ENCODE peak calls at places on chromosomes 7 and 10, in six cellular contexts. M, R, F, E, P and N are unnamed samples.

GRCh38 chr10:97498841-97499560 is at the start of gene UBTD1:
- DNase-seq in M (peak; percentile 10), R (no peak), F (peak; percentile 79), E (peak; percentile 65), P (no peak), N (peak; percentile 29)

GRCh38 chr7:17849504-17849903 is 90.8 kb downstream of the SNX13 start:
- DNase-seq in M (no peak), R (no peak), F (peak; percentile 40), E (no peak), P (no peak), N (peak; percentile 25)

GRCh38 chr7:16813232-16813616 is 8.4 kb upstream of the AGR2 start:
- DNase-seq in M (no peak), R (no peak), F (no peak), E (no peak), P (no peak), N (no peak)

GRCh38 chr7:32890010-32890552 is 1.5 kb downstream of the KBTBD2 start:
- DNase-seq in M (no peak), R (no peak), F (peak; percentile 61), E (no peak), P (no peak), N (no peak)

GRCh38 chr10:3401491-3401938 is 228.9 kb upstream of the PITRM1 start:
- DNase-seq in M (no peak), R (no peak), F (peak; percentile 23), E (no peak), P (no peak), N (no peak)

GRCh38 chr10:70880077-70880534 is 8.3 kb downstream of the PCBD1 start:
- DNase-seq in M (peak; percentile 45), R (peak; percentile 65), F (peak; percentile 82), E (peak; percentile 75), P (peak; percentile 54), N (peak; percentile 42)

GRCh38 chr10:86684305-86684704 is 16.0 kb downstream of the LDB3 start:
- DNase-seq in M (no peak), R (no peak), F (peak; percentile 20), E (peak; percentile 80), P (peak; percentile 47), N (no peak)

GRCh38 chr7:37047260-37047659 is 323.0 kb upstream of the AOAH start:
- DNase-seq in M (no peak), R (no peak), F (no peak), E (no peak), P (no peak), N (no peak)

GRCh38 chr10:72322280-72323058 is 32.2 kb downstream of the DNAJB12 start:
- DNase-seq in M (no peak), R (no peak), F (no peak), E (no peak), P (no peak), N (peak; percentile 97)

GRCh38 chr10:124174071-124174566 is 80.7 kb upstream of the CHST15 start:
- DNase-seq in M (no peak), R (no peak), F (no peak), E (no peak), P (no peak), N (no peak)

GRCh38 chr10:78629773-78630172 is 439.0 kb upstream of the ZMIZ1 start:
- DNase-seq in M (no peak), R (no peak), F (no peak), E (no peak), P (no peak), N (no peak)

GRCh38 chr10:78630944-78631838 is 437.6 kb upstream of the ZMIZ1 start:
- DNase-seq in M (no peak), R (no peak), F (no peak), E (peak; percentile 37), P (no peak), N (no peak)

GRCh38 chr10:78634389-78634815 is 434.4 kb upstream of the ZMIZ1 start:
- DNase-seq in M (no peak), R (no peak), F (peak; percentile 59), E (no peak), P (no peak), N (no peak)

GRCh38 chr10:78639629-78640028 is 429.1 kb upstream of the ZMIZ1 start:
- DNase-seq in M (no peak), R (no peak), F (no peak), E (no peak), P (no peak), N (no peak)

DNA sequence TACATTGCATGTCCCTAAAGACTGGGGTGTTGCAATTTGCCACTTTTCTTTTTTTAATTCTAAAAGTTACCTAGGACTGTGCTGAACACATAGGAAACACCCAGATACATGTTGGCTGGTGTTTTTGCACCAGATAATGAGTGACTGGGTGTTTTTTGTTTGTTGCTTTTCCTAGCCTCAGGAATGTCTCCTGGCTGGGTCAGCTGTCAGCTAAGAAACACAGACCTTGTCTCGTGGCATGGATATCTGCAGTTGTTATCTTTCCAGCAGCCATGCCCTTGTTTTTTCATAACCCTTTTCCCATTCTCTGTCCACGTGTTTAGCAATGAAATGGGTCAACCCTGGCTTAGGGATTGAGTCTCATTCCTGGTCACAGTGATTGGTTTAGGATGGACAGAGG is 433.9 kb upstream of the ZMIZ1 start:
- DNase-seq in M (no peak), R (no peak), F (peak; percentile 14), E (no peak), P (no peak), N (no peak)
- H3K27me3 ChIP-seq in M (no peaks in the 10 kb centered on the region), R (no peaks in the 10 kb centered on the region), F (peaks cover 19% of the 10 kb centered on the region), E (no peaks in the 10 kb centered on the region), P (no peaks in the 10 kb centered on the region), N (no peaks in the 10 kb centered on the region)

GRCh38 chr7:77242535-77242934 is 42.9 kb upstream of the FGL2 start:
- DNase-seq in M (no peak), R (no peak), F (no peak), E (no peak), P (no peak), N (no peak)
- H3K27ac ChIP-seq in M (no peak overlapping the region), R (no peak overlapping the region), F (no peak overlapping the region), E (peak overlapping the region; percentile 9), P (no peak overlapping the region), N (no peak overlapping the region)

GRCh38 chr10:76467104-76467503 is 1035.7 kb downstream of the LRMDA start:
- DNase-seq in M (no peak), R (no peak), F (no peak), E (no peak), P (no peak), N (no peak)
- H3K4me1 ChIP-seq in M (no peaks in the 10 kb centered on the region), R (no peaks in the 10 kb centered on the region), F (no peaks in the 10 kb centered on the region), E (no peaks in the 10 kb centered on the region), P (no peaks in the 10 kb centered on the region), N (no peaks in the 10 kb centered on the region)

GRCh38 chr10:8296742-8297101 is 242.2 kb downstream of the GATA3 start:
- DNase-seq in M (no peak), R (no peak), F (no peak), E (no peak), P (no peak), N (no peak)
- H3K27me3 ChIP-seq in M (no peaks in the 10 kb centered on the region), R (no peaks in the 10 kb centered on the region), F (no peaks in the 10 kb centered on the region), E (peaks cover 12% of the 10 kb centered on the region), P (no peaks in the 10 kb centered on the region), N (no peaks in the 10 kb centered on the region)

DNA sequence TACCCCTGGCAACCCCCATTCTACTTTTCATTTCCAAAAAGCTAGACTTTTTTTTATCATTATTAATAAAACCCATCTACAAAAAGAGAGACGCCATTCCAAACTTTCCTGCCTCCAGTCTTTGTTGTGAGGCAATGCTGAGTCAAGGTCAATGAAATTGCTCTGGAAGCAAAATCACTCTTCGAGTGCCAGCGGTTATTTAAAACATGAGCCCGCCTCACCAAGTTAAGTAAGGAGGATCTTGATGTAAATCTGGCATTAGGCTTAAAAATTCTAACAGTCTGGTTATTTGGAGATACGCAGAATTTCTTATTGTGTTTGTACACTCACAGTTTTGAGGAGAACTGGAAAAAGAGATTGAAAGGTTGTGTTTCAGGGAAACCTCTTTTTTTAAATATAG is 1196.3 kb downstream of the TYW1 start:
- DNase-seq in M (no peak), R (no peak), F (no peak), E (no peak), P (no peak), N (no peak)
- H3K27ac ChIP-seq in M (no peak overlapping the region), R (no peak overlapping the region), F (no peak overlapping the region), E (no peak overlapping the region), P (no peak overlapping the region), N (no peak overlapping the region)

GRCh38 chr7:131621652-131622051 is 65.2 kb upstream of the PODXL start:
- DNase-seq in M (no peak), R (no peak), F (no peak), E (no peak), P (no peak), N (no peak)

GRCh38 chr7:131624536-131624935 is 68.1 kb upstream of the PODXL start:
- DNase-seq in M (no peak), R (no peak), F (no peak), E (no peak), P (no peak), N (no peak)

GRCh38 chr7:131620673-131621609 is 64.5 kb upstream of the PODXL start:
- DNase-seq in M (no peak), R (no peak), F (no peak), E (no peak), P (no peak), N (no peak)

GRCh38 chr7:131625817-131626372 is 69.5 kb upstream of the PODXL start:
- DNase-seq in M (no peak), R (no peak), F (peak; percentile 98), E (peak; percentile 60), P (no peak), N (peak; percentile 69)

DNA sequence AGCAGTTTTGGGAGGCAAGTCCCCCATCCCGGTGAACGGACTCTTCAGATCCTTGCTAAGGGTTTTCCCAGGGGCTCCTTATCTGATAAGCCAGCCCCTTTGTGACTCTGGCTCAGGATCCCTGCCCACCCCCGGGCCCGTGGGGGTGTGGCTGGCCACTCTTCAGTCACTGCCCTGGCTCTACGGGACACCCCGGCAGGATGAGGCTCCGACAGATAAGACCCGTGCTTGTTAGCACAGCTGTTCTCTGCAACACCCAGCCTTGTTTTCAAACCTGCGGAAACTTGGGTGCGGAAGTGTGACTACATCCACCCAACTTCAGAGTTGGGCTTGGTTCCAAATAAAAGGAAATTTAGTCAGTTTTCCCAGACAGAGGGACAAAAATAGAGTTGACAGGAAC is 66.7 kb upstream of the PODXL start:
- DNase-seq in M (no peak), R (no peak), F (no peak), E (peak; percentile 79), P (peak; percentile 23), N (no peak)
- H3K4me1 ChIP-seq in M (no peaks in the 10 kb centered on the region), R (no peaks in the 10 kb centered on the region), F (peaks cover 30% of the 10 kb centered on the region), E (peaks cover 74% of the 10 kb centered on the region), P (peaks cover 4% of the 10 kb centered on the region), N (peaks cover 18% of the 10 kb centered on the region)